ENCODE peak calls at places on chromosomes 12 and 14, in five cellular contexts. K is fibroblast of lung; B is GM06990; F is H9; P is CD4-positive, alpha-beta T cell. Z is an unnamed sample.

GRCh38 chr12:25377475-25378179 is 126.9 kb upstream of the KRAS start:
- DNase-seq in K (peak; percentile 48), B (no peak), F (no peak), P (peak; percentile 29), Z (no peak)

GRCh38 chr14:101359221-101360044 is 201.9 kb upstream of the DIO3 start:
- DNase-seq in K (peak; percentile 34), B (no peak), F (no peak), P (no peak), Z (no peak)

GRCh38 chr14:24137529-24138395 is 1.8 kb downstream of the PSME1 start:
- DNase-seq in K (no peak), B (no peak), F (no peak), P (no peak), Z (no peak)

GRCh38 chr12:80226576-80226975 is 127.2 kb downstream of the OTOGL start:
- DNase-seq in K (peak; percentile 16), B (no peak), F (no peak), P (no peak), Z (no peak)

GRCh38 chr14:50027797-50028196 is 88.6 kb downstream of the VCPKMT start:
- DNase-seq in K (no peak), B (no peak), F (no peak), P (no peak), Z (no peak)

GRCh38 chr14:52950410-52950897 is 396 bp downstream of the FERMT2 start:
- DNase-seq in K (peak; percentile 50), B (peak; percentile 50), F (peak; percentile 46), P (no peak), Z (peak; percentile 39)

GRCh38 chr14:65927871-65928270 is 515.3 kb downstream of the FUT8 start:
- DNase-seq in K (no peak), B (no peak), F (no peak), P (peak; percentile 78), Z (no peak)

GRCh38 chr14:34498684-34499412 is 36.8 kb upstream of the SPTSSA start:
- DNase-seq in K (peak; percentile 45), B (no peak), F (peak; percentile 34), P (no peak), Z (peak; percentile 23)

GRCh38 chr14:101812071-101812470 is 50.6 kb downstream of the PPP2R5C start:
- DNase-seq in K (no peak), B (no peak), F (no peak), P (no peak), Z (no peak)

GRCh38 chr12:76878899-76879709 is at the start of gene CSRP2:
- DNase-seq in K (peak; percentile 75), B (peak; percentile 75), F (peak; percentile 98), P (peak; percentile 19), Z (peak; percentile 90)

GRCh38 chr14:98946995-98947394 is 325.0 kb downstream of the BCL11B start:
- DNase-seq in K (peak; percentile 46), B (no peak), F (no peak), P (no peak), Z (no peak)

GRCh38 chr14:53950031-53950793 is 6.4 kb downstream of the BMP4 start:
- DNase-seq in K (no peak), B (no peak), F (no peak), P (no peak), Z (no peak)

GRCh38 chr14:89225607-89226006 is 191.4 kb downstream of the FOXN3 start:
- DNase-seq in K (no peak), B (no peak), F (no peak), P (no peak), Z (no peak)

GRCh38 chr12:88471641-88472040 is 108.6 kb downstream of the KITLG start:
- DNase-seq in K (peak; percentile 85), B (no peak), F (no peak), P (no peak), Z (no peak)

GRCh38 chr14:70257526-70257925 is 68.8 kb upstream of the SLC8A3 start:
- DNase-seq in K (no peak), B (no peak), F (peak; percentile 41), P (no peak), Z (peak; percentile 40)
- TF ChIP-seq CTCF in K (no peak), B (peak; percentile 66), F (peak; percentile 74), P (no peak), Z (peak; percentile 72)

DNA sequence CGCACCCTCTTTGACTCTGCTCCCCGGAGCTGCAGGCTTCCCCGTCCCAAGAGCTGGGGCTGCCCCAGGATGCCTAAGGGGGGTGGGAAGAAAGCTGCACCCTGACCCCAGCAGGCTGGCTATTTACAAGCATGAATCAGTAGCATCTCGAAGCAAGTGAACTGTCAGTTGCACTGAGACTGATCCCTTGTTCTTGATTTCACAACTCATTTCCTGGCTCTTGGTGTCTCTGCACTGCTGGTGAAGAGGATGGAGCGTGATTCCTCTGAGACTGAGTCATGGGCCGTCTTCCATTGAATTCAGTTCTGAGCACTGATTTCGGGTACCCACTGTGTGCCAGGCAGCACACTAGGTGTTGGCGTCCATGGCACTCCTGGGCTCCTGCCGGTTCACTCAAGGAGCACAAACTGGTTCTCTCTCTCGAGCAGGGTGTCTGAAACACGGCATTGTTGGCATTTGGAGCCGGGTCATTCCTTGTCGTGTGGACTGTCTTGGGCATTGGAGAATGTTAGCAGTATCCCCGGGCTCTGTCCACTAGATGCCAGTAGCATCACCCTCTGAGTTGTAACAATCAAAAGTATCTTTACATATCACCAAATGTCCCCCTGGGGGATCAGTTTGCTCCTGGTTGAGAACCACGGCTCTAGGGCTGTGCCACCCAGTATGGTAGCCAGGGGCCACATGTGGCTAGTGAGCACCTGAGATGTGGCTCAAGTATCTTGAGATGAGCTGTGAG is 86.9 kb downstream of the RIN3 start:
- DNase-seq in K (peak; percentile 81), B (no peak), F (no peak), P (no peak), Z (no peak)
- TF ChIP-seq CTCF in K (peak; percentile 17), B (no peak), F (no peak), P (no peak), Z (no peak)

GRCh38 chr12:401235-402126 is at the start of gene CCDC77:
- DNase-seq in K (peak; percentile 92), B (peak; percentile 93), F (peak; percentile 97), P (peak; percentile 85), Z (peak; percentile 90)
- TF ChIP-seq CTCF in K (no peak), B (peak; percentile 27), F (no peak), P (peak; percentile 22), Z (no peak)

DNA sequence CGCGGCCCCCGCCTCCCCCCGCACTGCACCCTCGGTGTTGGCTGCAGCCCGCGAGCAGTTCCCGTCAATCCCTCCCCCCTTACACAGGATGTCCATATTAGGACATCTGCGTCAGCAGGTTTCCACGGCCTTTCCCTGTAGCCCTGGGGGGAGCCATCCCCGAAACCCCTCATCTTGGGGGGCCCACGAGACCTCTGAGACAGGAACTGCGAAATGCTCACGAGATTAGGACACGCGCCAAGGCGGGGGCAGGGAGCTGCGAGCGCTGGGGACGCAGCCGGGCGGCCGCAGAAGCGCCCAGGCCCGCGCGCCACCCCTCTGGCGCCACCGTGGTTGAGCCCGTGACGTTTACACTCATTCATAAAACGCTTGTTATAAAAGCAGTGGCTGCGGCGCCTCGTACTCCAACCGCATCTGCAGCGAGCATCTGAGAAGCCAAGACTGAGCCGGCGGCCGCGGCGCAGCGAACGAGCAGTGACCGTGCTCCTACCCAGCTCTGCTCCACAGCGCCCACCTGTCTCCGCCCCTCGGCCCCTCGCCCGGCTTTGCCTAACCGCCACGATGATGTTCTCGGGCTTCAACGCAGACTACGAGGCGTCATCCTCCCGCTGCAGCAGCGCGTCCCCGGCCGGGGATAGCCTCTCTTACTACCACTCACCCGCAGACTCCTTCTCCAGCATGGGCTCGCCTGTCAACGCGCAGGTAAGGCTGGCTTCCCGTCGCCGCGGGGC is at the start of gene FOS:
- DNase-seq in K (peak; percentile 97), B (peak; percentile 88), F (peak; percentile 96), P (peak; percentile 82), Z (peak; percentile 99)
- TF ChIP-seq CTCF in K (no peak), B (no peak), F (no peak), P (no peak), Z (no peak)

DNA sequence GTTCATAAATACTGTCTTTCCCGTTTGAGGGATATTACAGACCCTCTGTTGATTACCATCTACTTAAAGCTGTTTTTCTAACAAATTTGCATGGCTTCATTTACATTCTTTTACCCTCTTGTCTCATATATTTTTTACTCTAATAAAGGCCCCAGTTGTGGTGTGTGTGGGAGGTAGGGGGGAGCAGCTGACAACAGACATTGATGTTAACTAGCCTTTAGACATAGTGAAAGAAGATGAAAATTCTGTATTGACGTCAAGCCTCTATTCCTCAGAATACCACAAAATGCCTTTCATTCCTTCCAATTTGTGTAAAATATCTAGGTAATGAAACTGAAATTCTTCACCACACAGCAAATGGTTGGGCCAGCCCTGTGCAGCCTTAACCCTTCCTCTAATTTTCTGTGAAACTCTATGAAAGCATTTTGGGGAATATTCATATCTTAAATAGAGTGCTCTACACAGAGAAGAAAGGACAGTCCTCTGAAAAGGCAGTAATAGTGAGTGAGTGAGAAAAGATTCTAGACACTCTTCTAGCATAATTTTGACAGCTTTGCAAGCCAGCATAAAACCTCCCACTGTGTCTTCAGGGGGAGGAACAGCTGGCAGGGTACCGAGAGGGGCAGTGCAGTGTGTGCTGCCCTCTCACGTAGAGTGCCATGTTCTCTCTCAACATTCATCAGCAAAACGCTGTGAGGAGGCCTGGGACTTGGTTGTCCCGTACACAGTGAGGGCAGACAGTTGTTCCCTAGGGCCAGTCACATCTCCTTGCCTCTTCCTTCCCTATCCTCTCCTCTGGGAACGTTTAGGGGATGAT is 20.1 kb upstream of the CERS5 start:
- DNase-seq in K (peak; percentile 80), B (peak; percentile 50), F (no peak), P (no peak), Z (peak; percentile 50)
- TF ChIP-seq CTCF in K (no peak), B (no peak), F (no peak), P (no peak), Z (no peak)

GRCh38 chr12:30437616-30438015 is 258.1 kb downstream of the IPO8 start:
- DNase-seq in K (peak; percentile 91), B (no peak), F (no peak), P (no peak), Z (no peak)

GRCh38 chr12:30438526-30439120 is 257.0 kb downstream of the IPO8 start:
- DNase-seq in K (no peak), B (no peak), F (no peak), P (no peak), Z (no peak)

GRCh38 chr12:30437044-30437443 is 258.6 kb downstream of the IPO8 start:
- DNase-seq in K (peak; percentile 58), B (no peak), F (no peak), P (no peak), Z (no peak)

GRCh38 chr12:30440826-30441602 is 254.7 kb downstream of the IPO8 start:
- DNase-seq in K (peak; percentile 42), B (no peak), F (peak; percentile 58), P (no peak), Z (no peak)
- TF ChIP-seq CTCF in K (peak; percentile 20), B (peak; percentile 36), F (peak; percentile 73), P (no peak), Z (peak; percentile 13)

GRCh38 chr14:100294213-100294962 is 11.9 kb downstream of the SLC25A29 start:
- DNase-seq in K (no peak), B (peak; percentile 76), F (no peak), P (no peak), Z (peak; percentile 65)
- TF ChIP-seq CTCF in K (no peak), B (no peak), F (no peak), P (no peak), Z (no peak)

Z was measured in GM13977.